ENCODE peak calls at places on chromosomes 16 and 17, in five cellular contexts. U is effector memory CD4-positive, alpha-beta T cell; M is A549; V is mesendoderm; W is fibroblast of lung. B is an unnamed sample.

GRCh38 chr17:66175892-66176291 is 16.0 kb downstream of the CEP112 start:
- DNase-seq in W (no peak), V (no peak), U (no peak), M (no peak), B (no peak)

GRCh38 chr16:85654251-85655115 is 34.3 kb downstream of the GINS2 start:
- DNase-seq in M (no peak), U (no peak), V (no peak), W (no peak), B (no peak)

GRCh38 chr16:71364306-71364705 is 5.8 kb downstream of the CALB2 start:
- DNase-seq in U (no peak), M (no peak), W (no peak), V (no peak), B (no peak)

GRCh38 chr16:14020141-14020540 is 51.0 kb upstream of the MRTFB start:
- DNase-seq in U (no peak), M (peak), W (no peak), V (no peak), B (no peak)

GRCh38 chr17:75406222-75406615 is 741 bp upstream of the GRB2 start:
- DNase-seq in W (no peak), M (no peak), V (no peak), U (no peak), B (no peak)

GRCh38 chr16:69399361-69399760 is 13.6 kb upstream of the TERF2 start:
- DNase-seq in U (no peak), M (no peak), W (peak), V (no peak), B (no peak)

GRCh38 chr16:72876981-72877373 is 171.0 kb downstream of the ZFHX3 start:
- DNase-seq in V (peak), M (no peak), W (no peak), U (no peak), B (no peak)

GRCh38 chr16:23527961-23528634 is 17.8 kb upstream of the GGA2 start:
- DNase-seq in U (no peak), W (no peak), V (peak), M (peak), B (no peak)

GRCh38 chr16:17161034-17161433 is 309.7 kb downstream of the XYLT1 start:
- DNase-seq in V (no peak), M (no peak), U (no peak), W (no peak), B (no peak)

GRCh38 chr17:80010283-80010858 is 25.3 kb downstream of the TBC1D16 start:
- DNase-seq in U (no peak), W (no peak), M (no peak), V (no peak), B (no peak)

GRCh38 chr16:29950806-29951461 is 10.9 kb upstream of the TMEM219 start:
- DNase-seq in M (no peak), U (no peak), V (no peak), W (no peak), B (no peak)

GRCh38 chr16:79349803-79350202 is 250.7 kb downstream of the MAF start:
- DNase-seq in U (no peak), W (no peak), M (no peak), V (no peak), B (no peak)

GRCh38 chr16:14335297-14335696 is 264.2 kb downstream of the MRTFB start:
- DNase-seq in V (no peak), U (no peak), M (peak), W (no peak), B (no peak)

GRCh38 chr17:77304051-77304745 is 163.4 kb downstream of the SEC14L1 start:
- DNase-seq in U (no peak), W (peak), M (no peak), V (no peak), B (no peak)

GRCh38 chr16:4607841-4608703 is 6.6 kb downstream of the UBALD1 start:
- DNase-seq in U (no peak), M (no peak), V (no peak), W (no peak), B (no peak)

GRCh38 chr16:21646721-21647561 is 5.5 kb downstream of the IGSF6 start:
- DNase-seq in M (no peak), V (no peak), U (peak), W (no peak), B (no peak)

GRCh38 chr16:17602678-17603077 is 131.9 kb upstream of the XYLT1 start:
- DNase-seq in W (no peak), M (no peak), U (no peak), V (no peak), B (no peak)

GRCh38 chr16:59164461-59164860 is 430.3 kb upstream of the GOT2 start:
- DNase-seq in V (peak), M (peak), W (no peak), U (no peak), B (no peak)

GRCh38 chr17:59756236-59756818 is 48.9 kb downstream of the VMP1 start:
- DNase-seq in M (peak), V (peak), U (no peak), W (peak), B (no peak)

GRCh38 chr16:75494696-75495601 is at the start of gene CHST6:
- DNase-seq in V (peak), W (no peak), U (no peak), M (peak), B (no peak)

GRCh38 chr17:20266806-20267458 is 200.4 kb downstream of the LGALS9B start:
- DNase-seq in V (no peak), U (no peak), W (peak), M (no peak), B (no peak)

GRCh38 chr17:78789149-78789662 is 7.1 kb upstream of the CYTH1 start:
- DNase-seq in U (no peak), W (no peak), V (no peak), M (no peak), B (no peak)
- H3K27ac ChIP-seq in U (peak), W (peak), V (no peak), M (no peak), B (no peak)

DNA sequence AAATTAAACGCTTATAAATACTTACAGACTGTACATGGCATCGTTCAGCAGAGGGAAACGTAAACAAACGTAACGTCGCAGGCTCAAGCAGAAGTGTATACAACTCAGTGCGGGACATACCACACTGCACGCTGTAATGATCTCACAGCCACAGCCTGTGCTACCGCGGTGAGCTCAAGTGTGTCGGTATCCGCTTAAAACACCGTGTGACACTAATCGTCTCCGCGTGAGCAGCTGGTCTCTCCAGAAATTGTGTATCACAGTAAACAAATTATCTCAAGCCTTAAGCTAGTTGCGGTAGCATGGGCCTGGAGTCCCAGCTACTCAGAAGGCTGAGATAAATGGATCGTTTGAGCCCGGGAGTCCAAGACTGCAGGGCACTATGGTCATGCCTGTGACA is 115.3 kb downstream of the ANKRD11 start:
- DNase-seq in U (no peak), V (no peak), W (peak), M (no peak), B (no peak)
- H3K4me3 ChIP-seq in U (no peak), V (no peak), W (no peak), M (no peak), B (no peak)

DNA sequence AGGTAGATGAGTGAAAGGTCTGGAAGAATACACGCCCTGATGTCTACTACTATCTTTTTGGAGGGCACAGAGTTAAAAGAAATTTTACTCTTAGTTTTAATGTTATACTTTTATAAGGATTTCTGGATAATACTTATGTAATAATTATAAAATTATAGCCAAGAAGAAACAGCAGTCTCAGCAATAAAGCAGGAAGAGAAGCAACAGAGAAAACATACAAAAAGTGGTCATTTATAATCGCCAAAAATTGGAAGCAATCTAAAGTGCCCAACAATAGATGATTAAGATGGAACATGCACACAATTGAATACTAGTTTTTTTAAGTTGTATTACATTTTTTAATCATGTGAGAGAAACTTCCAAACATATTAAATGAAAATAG is 64.4 kb downstream of the SMG6 start:
- DNase-seq in W (no peak), M (no peak), U (no peak), V (no peak), B (no peak)
- H3K27ac ChIP-seq in W (peak), M (no peak), U (no peak), V (no peak), B (no peak)

GRCh38 chr16:65570261-65570660 is 448.4 kb upstream of the CDH11 start:
- DNase-seq in U (no peak), W (peak), M (no peak), V (no peak), B (no peak)

GRCh38 chr16:65574311-65574966 is 452.6 kb upstream of the CDH11 start:
- DNase-seq in U (no peak), M (no peak), V (no peak), W (no peak), B (no peak)

GRCh38 chr16:65576631-65577030 is 454.8 kb upstream of the CDH11 start:
- DNase-seq in M (no peak), V (peak), W (no peak), U (no peak), B (no peak)

GRCh38 chr16:65576139-65576538 is 454.3 kb upstream of the CDH11 start:
- DNase-seq in W (no peak), M (no peak), U (no peak), V (no peak), B (no peak)

GRCh38 chr16:65572156-65572555 is 450.3 kb upstream of the CDH11 start:
- DNase-seq in U (no peak), M (no peak), V (no peak), W (peak), B (no peak)
- H3K4me3 ChIP-seq in U (no peak), M (no peak), V (no peak), W (no peak), B (no peak)

GRCh38 chr16:31436221-31437045 is 6.2 kb downstream of the ZNF843 start:
- DNase-seq in M (no peak), U (no peak), V (no peak), W (no peak), B (no peak)

GRCh38 chr16:31435341-31436220 is 7.0 kb downstream of the ZNF843 start:
- DNase-seq in V (no peak), U (no peak), W (no peak), M (no peak), B (no peak)

GRCh38 chr16:31440511-31441184 is 1.9 kb downstream of the ZNF843 start:
- DNase-seq in W (no peak), V (no peak), M (no peak), U (no peak), B (no peak)

GRCh38 chr16:31439519-31439918 is 3.1 kb downstream of the ZNF843 start:
- DNase-seq in M (no peak), U (no peak), W (no peak), V (no peak), B (no peak)

GRCh38 chr16:31438414-31438813 is 4.2 kb downstream of the ZNF843 start:
- DNase-seq in W (no peak), M (no peak), U (no peak), V (peak), B (no peak)
- H3K27ac ChIP-seq in W (no peak), M (no peak), U (no peak), V (no peak), B (no peak)

B was measured in breast epithelium.